ENCODE peak calls at places on chromosomes 2 and 18, in four cellular contexts. One of them, this sample, is unnamed.
A peak's percentile ranks its signal among the peaks of the same experiment; 100 is the strongest.

GRCh38 chr18:60471652-60472051 is 99.1 kb upstream of the MC4R start:
- DNase-seq in aorta: no peak
- DNase-seq in kidney epithelial cell: peak; percentile 61
- DNase-seq in kidney tubule cell: peak; percentile 74
- DNase-seq in this sample: no peak

GRCh38 chr18:286515-287310 is 18.9 kb upstream of the THOC1 start:
- DNase-seq in aorta: no peak
- DNase-seq in kidney epithelial cell: no peak
- DNase-seq in kidney tubule cell: peak; percentile 44
- DNase-seq in this sample: no peak

GRCh38 chr2:44793322-44793870 is 148.1 kb upstream of the SIX3 start:
- DNase-seq in aorta: no peak
- DNase-seq in kidney tubule cell: peak; percentile 25
- DNase-seq in kidney epithelial cell: no peak
- DNase-seq in this sample: peak; percentile 52

GRCh38 chr2:120862254-120863172 is 126.8 kb downstream of the GLI2 start:
- DNase-seq in aorta: no peak
- DNase-seq in kidney epithelial cell: no peak
- DNase-seq in kidney tubule cell: no peak
- DNase-seq in this sample: no peak

GRCh38 chr2:177147093-177147694 is 65.4 kb upstream of the HNRNPA3 start:
- DNase-seq in aorta: no peak
- DNase-seq in kidney tubule cell: peak; percentile 60
- DNase-seq in kidney epithelial cell: no peak
- DNase-seq in this sample: no peak

GRCh38 chr2:95165030-95165370 is 609 bp upstream of the ZNF2 start:
- DNase-seq in kidney epithelial cell: no peak
- DNase-seq in kidney tubule cell: no peak
- DNase-seq in aorta: no peak
- DNase-seq in this sample: no peak

GRCh38 chr2:183232161-183232865 is 108.1 kb downstream of the NUP35 start:
- DNase-seq in kidney tubule cell: no peak
- DNase-seq in kidney epithelial cell: no peak
- DNase-seq in aorta: no peak
- DNase-seq in this sample: no peak

GRCh38 chr2:31379102-31379501 is 35.4 kb downstream of the XDH start:
- DNase-seq in aorta: no peak
- DNase-seq in kidney tubule cell: no peak
- DNase-seq in kidney epithelial cell: no peak
- DNase-seq in this sample: no peak

GRCh38 chr2:23698116-23698732 is 228.7 kb downstream of the ATAD2B start:
- DNase-seq in aorta: peak; percentile 27
- DNase-seq in kidney tubule cell: no peak
- DNase-seq in kidney epithelial cell: no peak
- DNase-seq in this sample: no peak

GRCh38 chr2:88622307-88622706 is 5.0 kb downstream of the EIF2AK3 start:
- DNase-seq in kidney tubule cell: no peak
- DNase-seq in kidney epithelial cell: no peak
- DNase-seq in aorta: no peak
- DNase-seq in this sample: no peak

GRCh38 chr2:211836409-211836808 is 702.2 kb downstream of the ERBB4 start:
- DNase-seq in aorta: no peak
- DNase-seq in kidney tubule cell: peak; percentile 28
- DNase-seq in kidney epithelial cell: no peak
- DNase-seq in this sample: no peak

GRCh38 chr2:70991142-70991541 is 3.5 kb downstream of the TEX261 start:
- DNase-seq in kidney epithelial cell: no peak
- DNase-seq in aorta: peak; percentile 29
- DNase-seq in kidney tubule cell: no peak
- DNase-seq in this sample: no peak

GRCh38 chr2:240644859-240645301 is 19.6 kb downstream of the GPR35 start:
- DNase-seq in kidney tubule cell: no peak
- DNase-seq in aorta: no peak
- DNase-seq in kidney epithelial cell: no peak
- DNase-seq in this sample: no peak